ENCODE peak calls at places on chromosomes 5 and 9, in five cellular contexts. V is left cardiac atrium, W is AG04450, U is GM20000, O is activated T-cell treated with anti-CD3 and anti-CD28 coated beads for 1 hour. S is an unnamed sample.
A peak's percentile ranks its signal among the peaks of the same experiment; 100 is the strongest.

GRCh38 chr5:110354896-110355295 is 371.6 kb downstream of the TMEM232 start:
- DNase-seq in U (no peak), V (peak; percentile 19), O (no peak), W (no peak), S (no peak)

GRCh38 chr5:176888016-176888864 is 10.9 kb downstream of the HK3 start:
- DNase-seq in O (no peak), U (peak; percentile 3), W (no peak), V (no peak), S (peak; percentile 2)

GRCh38 chr9:136295537-136296433 is 8.1 kb downstream of the CCDC187 start:
- DNase-seq in O (no peak), V (no peak), U (no peak), W (no peak), S (no peak)

GRCh38 chr5:139138790-139139189 is 59.4 kb downstream of the SIL1 start:
- DNase-seq in W (no peak), U (no peak), O (no peak), V (peak; percentile 43), S (no peak)

GRCh38 chr9:134375011-134375390 is 48.7 kb downstream of the RXRA start:
- DNase-seq in O (no peak), U (no peak), V (peak; percentile 71), W (no peak), S (no peak)

GRCh38 chr9:89865357-89865756 is 260.5 kb downstream of the GADD45G start:
- DNase-seq in V (no peak), U (no peak), W (no peak), O (no peak), S (no peak)

GRCh38 chr5:15821506-15821905 is 321.5 kb downstream of the FBXL7 start:
- DNase-seq in O (no peak), V (no peak), U (no peak), W (no peak), S (no peak)

GRCh38 chr9:127166651-127167524 is 44.5 kb upstream of the ANGPTL2 start:
- DNase-seq in O (no peak), U (peak; percentile 74), V (no peak), W (no peak), S (peak; percentile 65)

GRCh38 chr5:95803271-95804148 is 19.0 kb downstream of the GLRX start:
- DNase-seq in O (no peak), U (no peak), V (no peak), W (no peak), S (no peak)

GRCh38 chr9:69600314-69601047 is 71.7 kb downstream of the APBA1 start:
- DNase-seq in U (no peak), W (no peak), O (no peak), V (no peak), S (no peak)

GRCh38 chr5:31887556-31887955 is 248.6 kb downstream of the PDZD2 start:
- DNase-seq in W (no peak), U (no peak), O (no peak), V (no peak), S (no peak)

GRCh38 chr9:70480405-70480980 is 66.0 kb upstream of the KLF9 start:
- DNase-seq in U (no peak), O (no peak), W (peak; percentile 79), V (peak; percentile 94), S (no peak)

GRCh38 chr5:141121985-141122384 is 367 bp downstream of the PCDHB4 start:
- DNase-seq in W (no peak), V (no peak), U (no peak), O (no peak), S (no peak)

GRCh38 chr9:113296796-113297558 is 6.2 kb downstream of the RNF183 start:
- DNase-seq in W (no peak), V (no peak), U (no peak), O (no peak), S (no peak)

GRCh38 chr5:53031695-53032096 is 42.5 kb downstream of the ITGA2 start:
- DNase-seq in U (no peak), O (no peak), W (peak; percentile 86), V (no peak), S (no peak)

GRCh38 chr9:119298076-119298853 is 71.0 kb downstream of the BRINP1 start:
- DNase-seq in V (no peak), O (no peak), U (no peak), W (no peak), S (no peak)

GRCh38 chr5:141524604-141525597 is 36.0 kb downstream of the PCDHGC5 start:
- DNase-seq in O (peak; percentile 40), W (peak; percentile 95), U (peak; percentile 73), V (peak; percentile 85), S (peak; percentile 57)

S was measured in GM13977.